ENCODE peak calls at places on chromosomes 13 and 19, in ten cellular contexts. U, H, G, B, K, O, P, L, V and M are unnamed samples. For H3K9me3, the result is how much of the 10 kb centered on the place peaks cover.

GRCh38 chr19:38728752-38729541 is 15.3 kb downstream of the CAPN12 start:
- DNase-seq in U (no peak), H (no peak), G (peak), B (no peak), K (no peak), O (no peak), P (peak), L (no peak), V (no peak), M (no peak)

GRCh38 chr19:16033721-16034120 is 42.6 kb upstream of the TPM4 start:
- DNase-seq in U (no peak), H (no peak), G (no peak), B (no peak), K (no peak), O (no peak), P (no peak), L (no peak), V (no peak), M (no peak)

GRCh38 chr13:20401958-20402856 is 123.5 kb downstream of the CRYL1 start:
- DNase-seq in U (no peak), H (peak), G (no peak), B (no peak), K (no peak), O (no peak), P (no peak), L (peak), V (no peak), M (no peak)

GRCh38 chr19:1249298-1249989 is 1.1 kb downstream of the MIDN start:
- DNase-seq in U (peak), H (peak), G (peak), B (peak), K (peak), O (peak), P (peak), L (peak), V (peak), M (peak)

GRCh38 chr19:7415163-7415856 is 66.6 kb downstream of the ARHGEF18 start:
- DNase-seq in U (no peak), H (peak), G (no peak), B (no peak), K (no peak), O (no peak), P (peak), L (peak), V (no peak), M (peak)

GRCh38 chr13:105579821-105580707 is 955.4 kb downstream of the EFNB2 start:
- DNase-seq in U (no peak), H (no peak), G (no peak), B (no peak), K (no peak), O (no peak), P (no peak), L (no peak), V (no peak), M (no peak)

GRCh38 chr19:1248454-1249297 is at the start of gene MIDN:
- DNase-seq in U (peak), H (peak), G (peak), B (peak), K (peak), O (peak), P (peak), L (peak), V (peak), M (peak)

GRCh38 chr13:45522571-45522970 is 57.8 kb downstream of the COG3 start:
- DNase-seq in U (no peak), H (no peak), G (no peak), B (no peak), K (no peak), O (no peak), P (no peak), L (no peak), V (no peak), M (peak)

GRCh38 chr13:44399045-44399444 is 25.4 kb downstream of the SERP2 start:
- DNase-seq in U (no peak), H (no peak), G (no peak), B (no peak), K (no peak), O (no peak), P (no peak), L (no peak), V (no peak), M (no peak)

GRCh38 chr19:21680026-21680425 is 87.4 kb downstream of the ZNF100 start:
- DNase-seq in U (no peak), H (no peak), G (no peak), B (no peak), K (no peak), O (no peak), P (no peak), L (no peak), V (no peak), M (no peak)

GRCh38 chr13:77563110-77563509 is 27.6 kb downstream of the SCEL start:
- DNase-seq in U (no peak), H (peak), G (no peak), B (no peak), K (no peak), O (no peak), P (no peak), L (peak), V (no peak), M (peak)

GRCh38 chr19:56947206-56947605 is 106.7 kb upstream of the PEG3 start:
- DNase-seq in U (no peak), H (no peak), G (no peak), B (no peak), K (no peak), O (no peak), P (no peak), L (no peak), V (no peak), M (no peak)

GRCh38 chr19:56953411-56953810 is 112.9 kb upstream of the PEG3 start:
- DNase-seq in U (no peak), H (no peak), G (no peak), B (no peak), K (no peak), O (no peak), P (no peak), L (no peak), V (no peak), M (no peak)

GRCh38 chr19:56946164-56946563 is 105.6 kb upstream of the PEG3 start:
- DNase-seq in U (no peak), H (no peak), G (no peak), B (no peak), K (no peak), O (no peak), P (no peak), L (no peak), V (no peak), M (no peak)

GRCh38 chr19:56951672-56952071 is 111.1 kb upstream of the PEG3 start:
- DNase-seq in U (no peak), H (no peak), G (no peak), B (no peak), K (no peak), O (no peak), P (no peak), L (no peak), V (no peak), M (no peak)

DNA sequence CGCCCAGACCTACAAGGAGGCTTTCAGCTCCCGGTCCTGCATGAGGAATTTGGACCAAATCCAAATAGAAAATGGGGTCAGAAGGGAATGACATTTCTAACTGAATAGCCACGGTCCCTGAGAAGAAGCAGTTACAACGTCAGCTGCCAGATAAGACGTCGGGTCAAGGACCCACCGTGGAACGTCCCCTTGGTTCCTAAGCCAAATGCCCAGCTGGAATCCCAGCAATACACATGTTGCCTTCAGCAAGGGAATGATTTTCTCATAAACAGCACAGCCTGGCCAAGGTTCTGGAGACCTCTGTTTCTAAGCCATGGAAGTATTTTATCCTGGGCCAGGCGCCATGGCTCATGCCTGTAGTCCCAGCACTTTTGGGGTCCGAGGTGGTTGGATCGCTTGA is 109.1 kb upstream of the PEG3 start:
- DNase-seq in U (no peak), H (no peak), G (no peak), B (no peak), K (no peak), O (no peak), P (no peak), L (no peak), V (no peak), M (no peak)
- H3K9me3 ChIP-seq in U (under half), H (under half), G (under half), B (under half), K (under half), O (under half), P (under half), L (under half), V (under half), M (under half)

GRCh38 chr19:57559404-57560025 is at the start of gene ZNF550:
- DNase-seq in U (peak), H (peak), G (peak), B (peak), K (peak), O (peak), P (peak), L (peak), V (peak), M (peak)
- H3K9me3 ChIP-seq in U (under half), H (under half), G (under half), B (under half), K (under half), O (under half), P (under half), L (under half), V (under half), M (under half)

GRCh38 chr19:44010468-44010867 is 7.7 kb downstream of the ZNF230 start:
- DNase-seq in U (no peak), H (no peak), G (no peak), B (no peak), K (no peak), O (no peak), P (no peak), L (no peak), V (no peak), M (no peak)
- H3K9me3 ChIP-seq in U (under half), H (under half), G (under half), B (under half), K (under half), O (under half), P (under half), L (under half), V (under half), M (under half)

GRCh38 chr19:56988271-56988670 is 131.5 kb upstream of the USP29 start:
- DNase-seq in U (no peak), H (no peak), G (no peak), B (no peak), K (no peak), O (no peak), P (no peak), L (no peak), V (no peak), M (no peak)

GRCh38 chr19:56995298-56995697 is 124.5 kb upstream of the USP29 start:
- DNase-seq in U (no peak), H (no peak), G (no peak), B (no peak), K (no peak), O (no peak), P (no peak), L (no peak), V (no peak), M (no peak)

GRCh38 chr19:56994251-56995017 is 125.4 kb upstream of the USP29 start:
- DNase-seq in U (no peak), H (no peak), G (no peak), B (no peak), K (no peak), O (no peak), P (no peak), L (no peak), V (no peak), M (no peak)

GRCh38 chr19:56993851-56994250 is 125.9 kb upstream of the USP29 start:
- DNase-seq in U (no peak), H (no peak), G (no peak), B (no peak), K (no peak), O (no peak), P (no peak), L (no peak), V (no peak), M (no peak)
- H3K9me3 ChIP-seq in U (under half), H (under half), G (under half), B (under half), K (under half), O (under half), P (under half), L (under half), V (under half), M (under half)

DNA sequence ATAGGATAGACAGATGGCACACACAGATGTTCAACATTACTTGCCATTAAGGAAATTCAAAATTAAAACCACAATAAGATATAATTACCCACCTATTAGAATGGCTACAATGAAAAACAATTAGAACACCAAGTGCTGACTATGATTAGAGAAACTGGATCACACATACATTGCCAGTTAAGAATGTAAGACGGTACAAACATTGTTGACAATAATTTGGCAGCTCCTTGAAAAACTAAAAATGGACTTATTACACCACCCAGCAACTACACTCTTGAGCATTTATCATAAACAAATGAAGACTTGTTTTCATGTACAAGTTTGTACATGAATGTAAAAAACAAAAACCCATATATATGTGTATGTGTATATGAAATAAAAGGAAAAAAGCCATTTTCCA is 13.7 kb downstream of the ZNF461 start:
- DNase-seq in U (no peak), H (no peak), G (no peak), B (no peak), K (no peak), O (no peak), P (no peak), L (no peak), V (no peak), M (no peak)
- H3K9me3 ChIP-seq in U (under half), H (under half), G (under half), B (under half), K (under half), O (under half), P (under half), L (under half), V (under half), M (half or more)

GRCh38 chr19:12232961-12233360 is 61.7 kb downstream of the ZNF44 start:
- DNase-seq in U (no peak), H (no peak), G (no peak), B (no peak), K (no peak), O (no peak), P (no peak), L (no peak), V (no peak), M (no peak)
- H3K9me3 ChIP-seq in U (under half), H (under half), G (under half), B (under half), K (under half), O (under half), P (under half), L (under half), V (under half), M (half or more)